ENCODE peak calls at places on chromosome X, in four cellular contexts. One of them, this sample, is unnamed.

GRCh38 chrX:71623714-71624113 is 5.4 kb upstream of the CXCR3 start:
- DNase-seq in NCI-H2081: no peak
- DNase-seq in Peyer's patch: no peak
- DNase-seq in GM13976: peak
- DNase-seq in this sample: no peak

GRCh38 chrX:153636716-153637115 is 10.3 kb upstream of the DUSP9 start:
- DNase-seq in NCI-H2081: no peak
- DNase-seq in Peyer's patch: no peak
- DNase-seq in GM13976: no peak
- DNase-seq in this sample: no peak

GRCh38 chrX:153406011-153406410 is 4.9 kb upstream of the PNMA6E start:
- DNase-seq in NCI-H2081: no peak
- DNase-seq in Peyer's patch: no peak
- DNase-seq in GM13976: no peak
- DNase-seq in this sample: no peak

GRCh38 chrX:57137481-57137880 is 284 bp upstream of the SPIN2A start:
- DNase-seq in NCI-H2081: no peak
- DNase-seq in Peyer's patch: no peak
- DNase-seq in GM13976: no peak
- DNase-seq in this sample: peak

GRCh38 chrX:74242050-74242449 is 61.9 kb upstream of the ZCCHC13 start:
- DNase-seq in NCI-H2081: no peak
- DNase-seq in Peyer's patch: no peak
- DNase-seq in GM13976: no peak
- DNase-seq in this sample: peak

GRCh38 chrX:46203115-46203514 is 342.1 kb downstream of the ZNF674 start:
- DNase-seq in NCI-H2081: no peak
- DNase-seq in Peyer's patch: no peak
- DNase-seq in GM13976: no peak
- DNase-seq in this sample: peak

GRCh38 chrX:81201692-81202412 is at the start of the genes HMGN5 and SH3BGRL:
- DNase-seq in NCI-H2081: peak
- DNase-seq in Peyer's patch: peak
- DNase-seq in GM13976: peak
- DNase-seq in this sample: peak

GRCh38 chrX:134836497-134836968 is 154.3 kb upstream of the SMIM10 start:
- DNase-seq in NCI-H2081: no peak
- DNase-seq in Peyer's patch: no peak
- DNase-seq in GM13976: no peak
- DNase-seq in this sample: peak

GRCh38 chrX:477441-478012 is 90.8 kb upstream of the PPP2R3B start:
- DNase-seq in NCI-H2081: no peak
- DNase-seq in Peyer's patch: no peak
- DNase-seq in GM13976: no peak
- DNase-seq in this sample: no peak

GRCh38 chrX:134338527-134338926 is 101.5 kb downstream of the CCDC160 start:
- DNase-seq in NCI-H2081: no peak
- DNase-seq in Peyer's patch: no peak
- DNase-seq in GM13976: no peak
- DNase-seq in this sample: no peak

GRCh38 chrX:123487226-123487625 is 245.6 kb downstream of the THOC2 start:
- DNase-seq in NCI-H2081: no peak
- DNase-seq in Peyer's patch: no peak
- DNase-seq in GM13976: no peak
- DNase-seq in this sample: no peak

GRCh38 chrX:34810364-34810763 is 132.2 kb upstream of the FAM47B start:
- DNase-seq in NCI-H2081: no peak
- DNase-seq in Peyer's patch: no peak
- DNase-seq in GM13976: no peak
- DNase-seq in this sample: peak

GRCh38 chrX:17559728-17560379 is 177.4 kb upstream of the SCML1 start:
- DNase-seq in NCI-H2081: no peak
- DNase-seq in Peyer's patch: no peak
- DNase-seq in GM13976: no peak
- DNase-seq in this sample: peak

GRCh38 chrX:18288716-18289115 is 65.8 kb downstream of the SCML2 start:
- DNase-seq in NCI-H2081: no peak
- DNase-seq in Peyer's patch: no peak
- DNase-seq in GM13976: no peak
- DNase-seq in this sample: no peak

GRCh38 chrX:107628662-107629532 is 587 bp downstream of the PRPS1 start:
- DNase-seq in NCI-H2081: peak
- DNase-seq in Peyer's patch: peak
- DNase-seq in GM13976: peak
- DNase-seq in this sample: peak

GRCh38 chrX:1918780-1919179 is 303.9 kb downstream of the ASMT start:
- DNase-seq in NCI-H2081: no peak
- DNase-seq in Peyer's patch: no peak
- DNase-seq in GM13976: no peak
- DNase-seq in this sample: no peak

GRCh38 chrX:1325515-1326116 is 11.0 kb upstream of the IL3RA start:
- DNase-seq in NCI-H2081: no peak
- DNase-seq in Peyer's patch: no peak
- DNase-seq in GM13976: no peak
- DNase-seq in this sample: no peak

GRCh38 chrX:8591526-8591925 is 126.9 kb downstream of the VCX3B start:
- DNase-seq in NCI-H2081: no peak
- DNase-seq in Peyer's patch: no peak
- DNase-seq in GM13976: no peak
- DNase-seq in this sample: no peak

GRCh38 chrX:126815816-126816215 is 3.7 kb upstream of the PRR32 start:
- DNase-seq in NCI-H2081: no peak
- DNase-seq in Peyer's patch: no peak
- DNase-seq in GM13976: no peak
- DNase-seq in this sample: no peak

GRCh38 chrX:95764972-95765451 is 919.6 kb upstream of the DIAPH2 start:
- DNase-seq in NCI-H2081: peak
- DNase-seq in Peyer's patch: no peak
- DNase-seq in GM13976: peak
- DNase-seq in this sample: peak

GRCh38 chrX:153688900-153689590 is 1.3 kb downstream of the SLC6A8 start:
- DNase-seq in NCI-H2081: no peak
- DNase-seq in Peyer's patch: peak
- DNase-seq in GM13976: no peak
- DNase-seq in this sample: peak

This sample was measured in fibroblast of villous mesenchyme.